ENCODE peak calls at places on chromosomes 2 and 18, in seven cellular contexts. P is activated CD8-positive, alpha-beta memory T cell treated with anti-CD3 and anti-CD28 coated beads for 4 hours; J is LoVo; U is DMS53; I is hippocampal formation; D is renal cortical epithelial cell; Q is H54. R is an unnamed sample.

GRCh38 chr2:196279496-196279895 is 108.1 kb upstream of the STK17B start:
- DNase-seq in P (no peak), J (no peak), U (no peak), I (no peak), D (peak), Q (no peak), R (no peak)

GRCh38 chr18:37559194-37559593 is 6.4 kb downstream of the CELF4 start:
- DNase-seq in P (no peak), J (no peak), U (no peak), I (no peak), D (no peak), Q (no peak), R (no peak)

GRCh38 chr2:65580824-65581223 is 148.4 kb upstream of the SPRED2 start:
- DNase-seq in P (no peak), J (no peak), U (peak), I (no peak), D (no peak), Q (no peak), R (no peak)

GRCh38 chr2:171523969-171524401 is 1.7 kb downstream of the CYBRD1 start:
- DNase-seq in P (no peak), J (no peak), U (no peak), I (no peak), D (peak), Q (no peak), R (no peak)

GRCh38 chr18:8389391-8390340 is 219.6 kb upstream of the RAB12 start:
- DNase-seq in P (no peak), J (no peak), U (peak), I (peak), D (peak), Q (peak), R (no peak)

GRCh38 chr18:48949051-48949605 is 1.6 kb downstream of the SMAD7 start:
- DNase-seq in P (no peak), J (peak), U (peak), I (no peak), D (no peak), Q (no peak), R (peak)

GRCh38 chr2:85177031-85177824 is 44.0 kb downstream of the TCF7L1 start:
- DNase-seq in P (no peak), J (no peak), U (no peak), I (no peak), D (no peak), Q (no peak), R (no peak)

GRCh38 chr2:108536133-108536780 is 2.0 kb downstream of the LIMS1 start:
- DNase-seq in P (no peak), J (no peak), U (peak), I (no peak), D (peak), Q (no peak), R (no peak)

GRCh38 chr2:137467246-137467862 is 496.9 kb upstream of the HNMT start:
- DNase-seq in P (no peak), J (peak), U (peak), I (no peak), D (peak), Q (peak), R (no peak)

GRCh38 chr2:212228651-212229253 is 309.9 kb downstream of the ERBB4 start:
- DNase-seq in P (no peak), J (no peak), U (no peak), I (no peak), D (peak), Q (no peak), R (no peak)

GRCh38 chr2:192534076-192534475 is 339.3 kb upstream of the TMEFF2 start:
- DNase-seq in P (no peak), J (no peak), U (no peak), I (no peak), D (no peak), Q (no peak), R (no peak)

GRCh38 chr2:9032555-9032954 is 29.1 kb upstream of the MBOAT2 start:
- DNase-seq in P (no peak), J (no peak), U (no peak), I (no peak), D (no peak), Q (no peak), R (no peak)

GRCh38 chr2:3461781-3462492 is 57.4 kb downstream of the ADI1 start:
- DNase-seq in P (no peak), J (peak), U (peak), I (peak), D (peak), Q (no peak), R (no peak)

GRCh38 chr2:182597570-182597969 is 118.5 kb upstream of the DNAJC10 start:
- DNase-seq in P (no peak), J (no peak), U (no peak), I (no peak), D (no peak), Q (no peak), R (no peak)

GRCh38 chr2:109470121-109470921 is 143.4 kb downstream of the SEPTIN10 start:
- DNase-seq in P (no peak), J (no peak), U (peak), I (no peak), D (peak), Q (peak), R (no peak)

GRCh38 chr2:109143214-109144187 is 14.5 kb downstream of the SH3RF3 start:
- DNase-seq in P (no peak), J (no peak), U (no peak), I (no peak), D (no peak), Q (no peak), R (peak)

GRCh38 chr2:149410701-149411484 is 80.5 kb downstream of the LYPD6 start:
- DNase-seq in P (no peak), J (peak), U (no peak), I (no peak), D (peak), Q (peak), R (no peak)

GRCh38 chr18:21270453-21270852 is 28.4 kb downstream of the GREB1L start:
- DNase-seq in P (no peak), J (no peak), U (no peak), I (no peak), D (peak), Q (no peak), R (no peak)

GRCh38 chr18:40708726-40709125 is 1246.3 kb upstream of the PIK3C3 start:
- DNase-seq in P (no peak), J (no peak), U (peak), I (no peak), D (no peak), Q (no peak), R (no peak)

GRCh38 chr2:13919981-13920382 is 712.5 kb upstream of the LRATD1 start:
- DNase-seq in P (no peak), J (no peak), U (no peak), I (no peak), D (peak), Q (no peak), R (no peak)

GRCh38 chr2:98550165-98550564 is 58.1 kb downstream of the COA5 start:
- DNase-seq in P (no peak), J (no peak), U (no peak), I (no peak), D (no peak), Q (no peak), R (no peak)

GRCh38 chr18:56083097-56083865 is 495.3 kb upstream of the TCF4 start:
- DNase-seq in P (no peak), J (no peak), U (peak), I (no peak), D (no peak), Q (no peak), R (no peak)

GRCh38 chr18:59051470-59052165 is 88.1 kb upstream of the SEC11C start:
- DNase-seq in P (no peak), J (no peak), U (no peak), I (no peak), D (peak), Q (no peak), R (no peak)

GRCh38 chr2:181304011-181304844 is 153.0 kb upstream of the ITGA4 start:
- DNase-seq in P (no peak), J (no peak), U (peak), I (no peak), D (no peak), Q (no peak), R (no peak)

GRCh38 chr18:55038162-55038561 is 78.9 kb upstream of the CCDC68 start:
- DNase-seq in P (no peak), J (no peak), U (no peak), I (no peak), D (peak), Q (no peak), R (no peak)

GRCh38 chr2:238979636-238980035 is 131.8 kb downstream of the TWIST2 start:
- DNase-seq in P (no peak), J (no peak), U (no peak), I (no peak), D (no peak), Q (no peak), R (no peak)

GRCh38 chr18:30487962-30488361 is 554.6 kb downstream of the DSC3 start:
- DNase-seq in P (no peak), J (no peak), U (no peak), I (no peak), D (peak), Q (no peak), R (no peak)

GRCh38 chr2:241985986-241986329 is 116.4 kb downstream of the RTP5 start:
- DNase-seq in P (no peak), J (no peak), U (no peak), I (no peak), D (no peak), Q (no peak), R (no peak)

GRCh38 chr2:203532957-203533695 is 2.0 kb downstream of the RAPH1 start:
- DNase-seq in P (no peak), J (no peak), U (no peak), I (no peak), D (no peak), Q (no peak), R (no peak)

GRCh38 chr2:221571391-221572179 is 519 bp downstream of the EPHA4 start:
- DNase-seq in P (no peak), J (peak), U (peak), I (no peak), D (no peak), Q (peak), R (peak)

R was measured in central memory CD8-positive, alpha-beta T cell.